ENCODE peak calls at places on chromosomes 7 and 10, in five cellular contexts. One of them, this sample, is unnamed. For H3K4me1, the result is how much of the 10 kb centered on the place peaks cover.

GRCh38 chr7:78260826-78261225 is 462.3 kb downstream of the PHTF2 start:
- DNase-seq in suprapubic skin: no peak
- DNase-seq in adrenal gland: no peak
- DNase-seq in IMR-90: peak
- DNase-seq in transverse colon: no peak
- DNase-seq in this sample: no peak

GRCh38 chr7:21243265-21243664 is 184.6 kb upstream of the SP4 start:
- DNase-seq in suprapubic skin: no peak
- DNase-seq in adrenal gland: no peak
- DNase-seq in IMR-90: no peak
- DNase-seq in transverse colon: no peak
- DNase-seq in this sample: no peak

GRCh38 chr10:108244443-108245228 is 1080.1 kb upstream of the SORCS1 start:
- DNase-seq in suprapubic skin: no peak
- DNase-seq in adrenal gland: no peak
- DNase-seq in IMR-90: no peak
- DNase-seq in transverse colon: no peak
- DNase-seq in this sample: no peak

GRCh38 chr10:75685187-75685586 is 253.8 kb downstream of the LRMDA start:
- DNase-seq in suprapubic skin: no peak
- DNase-seq in adrenal gland: no peak
- DNase-seq in IMR-90: no peak
- DNase-seq in transverse colon: no peak
- DNase-seq in this sample: no peak

GRCh38 chr7:80249619-80250305 is 115.1 kb downstream of the GNAI1 start:
- DNase-seq in suprapubic skin: no peak
- DNase-seq in adrenal gland: no peak
- DNase-seq in IMR-90: peak
- DNase-seq in transverse colon: no peak
- DNase-seq in this sample: no peak

GRCh38 chr7:4023502-4023901 is 658.6 kb upstream of the FOXK1 start:
- DNase-seq in suprapubic skin: no peak
- DNase-seq in adrenal gland: no peak
- DNase-seq in IMR-90: no peak
- DNase-seq in transverse colon: no peak
- DNase-seq in this sample: no peak

GRCh38 chr10:943334-944033 is 12.0 kb upstream of the LARP4B start:
- DNase-seq in suprapubic skin: no peak
- DNase-seq in adrenal gland: no peak
- DNase-seq in IMR-90: no peak
- DNase-seq in transverse colon: no peak
- DNase-seq in this sample: no peak

GRCh38 chr7:150826061-150826849 is 25.7 kb downstream of the TMEM176A start:
- DNase-seq in suprapubic skin: peak
- DNase-seq in adrenal gland: no peak
- DNase-seq in IMR-90: no peak
- DNase-seq in transverse colon: peak
- DNase-seq in this sample: peak

GRCh38 chr7:134636008-134636449 is 10.6 kb upstream of the BPGM start:
- DNase-seq in suprapubic skin: no peak
- DNase-seq in adrenal gland: no peak
- DNase-seq in IMR-90: no peak
- DNase-seq in transverse colon: no peak
- DNase-seq in this sample: no peak

GRCh38 chr7:33379891-33380525 is 250.6 kb downstream of the BBS9 start:
- DNase-seq in suprapubic skin: no peak
- DNase-seq in adrenal gland: no peak
- DNase-seq in IMR-90: no peak
- DNase-seq in transverse colon: no peak
- DNase-seq in this sample: no peak

GRCh38 chr10:24570658-24571426 is 152.8 kb downstream of the ARHGAP21 start:
- DNase-seq in suprapubic skin: no peak
- DNase-seq in adrenal gland: no peak
- DNase-seq in IMR-90: no peak
- DNase-seq in transverse colon: no peak
- DNase-seq in this sample: no peak

GRCh38 chr7:44990520-44991023 is 9.4 kb upstream of the CCM2 start:
- DNase-seq in suprapubic skin: no peak
- DNase-seq in adrenal gland: peak
- DNase-seq in IMR-90: peak
- DNase-seq in transverse colon: no peak
- DNase-seq in this sample: no peak

GRCh38 chr10:87729940-87730339 is 70.3 kb downstream of the PAPSS2 start:
- DNase-seq in suprapubic skin: no peak
- DNase-seq in adrenal gland: no peak
- DNase-seq in IMR-90: no peak
- DNase-seq in transverse colon: no peak
- DNase-seq in this sample: no peak

GRCh38 chr10:74255214-74255613 is 104.2 kb downstream of the ADK start:
- DNase-seq in suprapubic skin: no peak
- DNase-seq in adrenal gland: no peak
- DNase-seq in IMR-90: no peak
- DNase-seq in transverse colon: no peak
- DNase-seq in this sample: no peak

GRCh38 chr10:103621778-103622115 is 128.2 kb downstream of the NEURL1 start:
- DNase-seq in suprapubic skin: no peak
- DNase-seq in adrenal gland: no peak
- DNase-seq in IMR-90: no peak
- DNase-seq in transverse colon: no peak
- DNase-seq in this sample: no peak

GRCh38 chr10:103618575-103619423 is 125.3 kb downstream of the NEURL1 start:
- DNase-seq in suprapubic skin: no peak
- DNase-seq in adrenal gland: peak
- DNase-seq in IMR-90: no peak
- DNase-seq in transverse colon: peak
- DNase-seq in this sample: no peak

GRCh38 chr10:103619424-103620356 is 126.2 kb downstream of the NEURL1 start:
- DNase-seq in suprapubic skin: no peak
- DNase-seq in adrenal gland: no peak
- DNase-seq in IMR-90: no peak
- DNase-seq in transverse colon: no peak
- DNase-seq in this sample: no peak

GRCh38 chr10:103620891-103621777 is 127.6 kb downstream of the NEURL1 start:
- DNase-seq in suprapubic skin: no peak
- DNase-seq in adrenal gland: no peak
- DNase-seq in IMR-90: no peak
- DNase-seq in transverse colon: no peak
- DNase-seq in this sample: no peak

DNA sequence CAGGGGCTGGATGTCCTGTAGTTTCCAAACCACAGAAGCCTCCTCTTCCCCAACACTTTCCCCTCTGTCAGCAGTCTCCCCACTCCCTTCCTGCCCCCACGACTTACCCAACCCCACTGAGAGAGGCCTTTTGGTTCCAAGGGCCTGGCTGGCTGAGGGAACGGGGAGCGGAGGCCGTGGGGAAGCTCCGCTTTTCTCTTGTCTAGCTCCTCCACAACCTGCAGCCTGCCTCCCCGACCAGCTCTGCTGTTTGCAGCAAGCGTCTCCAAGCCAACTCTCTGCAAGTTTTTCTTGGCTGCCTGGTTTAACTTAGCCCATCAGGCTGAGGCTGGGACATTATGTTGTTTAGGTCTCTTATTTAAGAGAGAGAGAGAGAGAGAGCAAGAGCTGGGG is 126.8 kb downstream of the NEURL1 start:
- DNase-seq in suprapubic skin: no peak
- DNase-seq in adrenal gland: no peak
- DNase-seq in IMR-90: no peak
- DNase-seq in transverse colon: no peak
- DNase-seq in this sample: no peak
- H3K4me1 ChIP-seq in suprapubic skin: half or more
- H3K4me1 ChIP-seq in adrenal gland: under half
- H3K4me1 ChIP-seq in IMR-90: under half
- H3K4me1 ChIP-seq in transverse colon: under half
- H3K4me1 ChIP-seq in this sample: under half

DNA sequence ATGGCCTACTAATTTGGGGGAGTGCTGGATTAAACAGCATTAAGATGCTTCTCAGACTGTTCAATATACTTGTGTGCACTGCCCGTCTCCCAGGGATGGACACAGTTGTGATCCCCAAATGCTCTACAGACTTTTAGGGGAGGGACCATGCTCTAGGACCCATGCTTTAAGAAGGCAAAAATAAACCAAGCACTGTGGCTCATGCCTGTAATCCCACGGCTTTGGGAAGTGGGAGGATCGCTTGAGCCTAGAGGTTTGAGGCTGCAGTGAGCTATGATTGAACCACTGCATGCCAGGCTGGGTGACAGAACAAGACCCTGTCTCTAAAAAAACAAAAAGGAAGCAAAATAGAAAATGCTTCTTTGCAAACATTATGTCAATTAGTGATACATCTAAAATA is 102.6 kb downstream of the VOPP1 start:
- DNase-seq in suprapubic skin: no peak
- DNase-seq in adrenal gland: no peak
- DNase-seq in IMR-90: no peak
- DNase-seq in transverse colon: no peak
- DNase-seq in this sample: no peak
- H3K4me3 ChIP-seq in suprapubic skin: no peak
- H3K4me3 ChIP-seq in adrenal gland: no peak
- H3K4me3 ChIP-seq in IMR-90: no peak
- H3K4me3 ChIP-seq in transverse colon: no peak
- H3K4me3 ChIP-seq in this sample: no peak

GRCh38 chr10:109456566-109457361 is 466.5 kb downstream of the XPNPEP1 start:
- DNase-seq in suprapubic skin: no peak
- DNase-seq in adrenal gland: no peak
- DNase-seq in IMR-90: no peak
- DNase-seq in transverse colon: no peak
- DNase-seq in this sample: no peak
- TF ChIP-seq POLR2A in suprapubic skin: no peak
- TF ChIP-seq POLR2A in adrenal gland: no peak
- TF ChIP-seq POLR2A in IMR-90: no peak
- TF ChIP-seq POLR2A in transverse colon: no peak
- TF ChIP-seq POLR2A in this sample: no peak

GRCh38 chr7:22811746-22812280 is 10.8 kb downstream of the TOMM7 start:
- DNase-seq in suprapubic skin: no peak
- DNase-seq in adrenal gland: no peak
- DNase-seq in IMR-90: peak
- DNase-seq in transverse colon: no peak
- DNase-seq in this sample: no peak
- H3K4me1 ChIP-seq in suprapubic skin: under half
- H3K4me1 ChIP-seq in adrenal gland: under half
- H3K4me1 ChIP-seq in IMR-90: under half
- H3K4me1 ChIP-seq in transverse colon: under half
- H3K4me1 ChIP-seq in this sample: under half

DNA sequence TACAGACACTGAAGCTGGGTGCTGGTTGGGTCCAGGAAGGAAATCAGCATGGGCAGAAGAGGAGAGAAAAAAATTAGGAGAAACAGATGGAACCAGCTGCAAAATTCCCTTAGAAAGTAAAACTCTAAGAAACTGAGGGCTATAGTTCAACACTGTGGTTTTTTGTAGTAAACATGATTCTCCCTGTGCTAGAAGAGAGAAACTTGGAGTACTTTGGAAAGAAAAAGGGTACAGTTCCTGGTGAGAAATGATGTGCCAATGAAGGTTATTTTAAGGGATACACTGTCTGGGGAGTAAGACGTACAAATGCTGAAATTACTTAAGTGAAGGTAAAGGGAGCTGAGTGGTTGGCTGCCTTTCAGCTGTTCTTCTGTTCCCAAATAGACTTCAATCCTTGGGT is 181.5 kb upstream of the HPS1 start:
- DNase-seq in suprapubic skin: no peak
- DNase-seq in adrenal gland: no peak
- DNase-seq in IMR-90: no peak
- DNase-seq in transverse colon: no peak
- DNase-seq in this sample: no peak
- H3K4me3 ChIP-seq in suprapubic skin: no peak
- H3K4me3 ChIP-seq in adrenal gland: no peak
- H3K4me3 ChIP-seq in IMR-90: no peak
- H3K4me3 ChIP-seq in transverse colon: no peak
- H3K4me3 ChIP-seq in this sample: no peak

GRCh38 chr10:103969857-103970627 is 3.1 kb downstream of the SLK start:
- DNase-seq in suprapubic skin: no peak
- DNase-seq in adrenal gland: no peak
- DNase-seq in IMR-90: no peak
- DNase-seq in transverse colon: no peak
- DNase-seq in this sample: no peak
- TF ChIP-seq POLR2A in suprapubic skin: no peak
- TF ChIP-seq POLR2A in adrenal gland: no peak
- TF ChIP-seq POLR2A in IMR-90: no peak
- TF ChIP-seq POLR2A in transverse colon: no peak
- TF ChIP-seq POLR2A in this sample: no peak

GRCh38 chr10:21509391-21510217 is 15.9 kb downstream of the SKIDA1 start:
- DNase-seq in suprapubic skin: no peak
- DNase-seq in adrenal gland: no peak
- DNase-seq in IMR-90: no peak
- DNase-seq in transverse colon: no peak
- DNase-seq in this sample: peak
- H3K4me1 ChIP-seq in suprapubic skin: under half
- H3K4me1 ChIP-seq in adrenal gland: under half
- H3K4me1 ChIP-seq in IMR-90: under half
- H3K4me1 ChIP-seq in transverse colon: under half
- H3K4me1 ChIP-seq in this sample: under half

DNA sequence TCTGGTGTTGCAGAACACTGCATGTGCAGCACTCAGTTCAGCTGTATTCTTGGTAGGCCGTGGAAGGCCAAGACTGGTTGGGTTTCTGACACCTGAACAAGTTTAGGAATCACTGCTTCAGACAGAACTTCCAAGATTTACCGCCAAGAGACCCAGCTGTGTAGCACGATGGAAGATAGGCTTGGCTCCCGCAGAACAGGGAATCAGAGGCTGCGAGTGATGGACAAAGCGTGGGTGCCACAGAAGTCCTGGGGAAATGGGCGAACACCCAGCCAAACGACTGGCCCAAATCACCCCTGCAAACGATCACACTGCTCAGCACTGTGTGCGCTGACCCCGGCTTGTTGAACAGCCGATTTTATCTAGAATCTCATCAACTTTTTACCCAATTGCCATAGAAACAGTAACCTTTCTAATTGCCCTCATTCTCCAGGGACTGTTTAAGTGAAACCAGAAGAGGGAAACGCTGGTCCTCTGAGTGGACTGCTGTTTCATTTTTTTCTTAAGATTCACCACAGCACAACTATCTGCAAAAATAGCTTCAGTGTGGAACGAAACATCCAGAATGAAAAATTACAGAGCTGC is 17.9 kb downstream of the ZFAND2A start:
- DNase-seq in suprapubic skin: no peak
- DNase-seq in adrenal gland: no peak
- DNase-seq in IMR-90: no peak
- DNase-seq in transverse colon: no peak
- DNase-seq in this sample: no peak
- H3K4me3 ChIP-seq in suprapubic skin: no peak
- H3K4me3 ChIP-seq in adrenal gland: no peak
- H3K4me3 ChIP-seq in IMR-90: no peak
- H3K4me3 ChIP-seq in transverse colon: no peak
- H3K4me3 ChIP-seq in this sample: no peak

GRCh38 chr10:114825513-114826253 is 4.1 kb downstream of the FHIP2A start:
- DNase-seq in suprapubic skin: no peak
- DNase-seq in adrenal gland: peak
- DNase-seq in IMR-90: peak
- DNase-seq in transverse colon: no peak
- DNase-seq in this sample: no peak
- TF ChIP-seq POLR2A in suprapubic skin: no peak
- TF ChIP-seq POLR2A in adrenal gland: no peak
- TF ChIP-seq POLR2A in IMR-90: no peak
- TF ChIP-seq POLR2A in transverse colon: no peak
- TF ChIP-seq POLR2A in this sample: no peak

GRCh38 chr10:122636953-122637352 is 62.7 kb downstream of the C10orf120 start:
- DNase-seq in suprapubic skin: no peak
- DNase-seq in adrenal gland: peak
- DNase-seq in IMR-90: no peak
- DNase-seq in transverse colon: no peak
- DNase-seq in this sample: no peak
- H3K4me1 ChIP-seq in suprapubic skin: under half
- H3K4me1 ChIP-seq in adrenal gland: under half
- H3K4me1 ChIP-seq in IMR-90: under half
- H3K4me1 ChIP-seq in transverse colon: under half
- H3K4me1 ChIP-seq in this sample: under half